ENCODE peak calls at places on chromosomes 3 and 15, in four cellular contexts. Y is lower lobe of right lung; P is CD8-positive, alpha-beta T cell; M is upper lobe of left lung. B is an unnamed sample.

GRCh38 chr3:87350367-87351199 is 74.2 kb upstream of the POU1F1 start:
- DNase-seq in Y (no peak), P (peak; percentile 8), M (no peak), B (no peak)

GRCh38 chr15:61500951-61501350 is 271.8 kb upstream of the RORA start:
- DNase-seq in Y (no peak), P (no peak), M (no peak), B (no peak)

GRCh38 chr15:55231455-55231854 is 34.7 kb upstream of the RSL24D1 start:
- DNase-seq in Y (no peak), P (no peak), M (no peak), B (no peak)

GRCh38 chr15:53962646-53963561 is 15.3 kb upstream of the UNC13C start:
- DNase-seq in Y (peak; percentile 49), P (no peak), M (no peak), B (no peak)

GRCh38 chr3:63232764-63233396 is 45.2 kb upstream of the SYNPR start:
- DNase-seq in Y (no peak), P (no peak), M (no peak), B (no peak)

GRCh38 chr3:20352547-20353164 is 166.7 kb upstream of the SGO1 start:
- DNase-seq in Y (no peak), P (no peak), M (no peak), B (no peak)

GRCh38 chr15:75202251-75203016 is 752 bp downstream of the C15orf39 start:
- DNase-seq in Y (peak; percentile 91), P (peak; percentile 82), M (peak; percentile 95), B (peak; percentile 87)

GRCh38 chr15:33678606-33679005 is 289.7 kb upstream of the CHRM5 start:
- DNase-seq in Y (no peak), P (no peak), M (no peak), B (no peak)

GRCh38 chr3:175512700-175513099 is 653.6 kb downstream of the NAALADL2 start:
- DNase-seq in Y (no peak), P (no peak), M (no peak), B (no peak)

GRCh38 chr15:38707802-38708671 is 143.4 kb upstream of the RASGRP1 start:
- DNase-seq in Y (no peak), P (no peak), M (no peak), B (no peak)

GRCh38 chr3:45464336-45464809 is 76.0 kb downstream of the LARS2 start:
- DNase-seq in Y (peak; percentile 51), P (peak; percentile 2), M (no peak), B (peak; percentile 51)

GRCh38 chr3:162719684-162720341 is 1223.2 kb downstream of the OTOL1 start:
- DNase-seq in Y (no peak), P (no peak), M (no peak), B (no peak)

GRCh38 chr3:74613060-74613459 is 1.4 kb downstream of the CNTN3 start:
- DNase-seq in Y (no peak), P (no peak), M (no peak), B (no peak)

GRCh38 chr3:71955549-71956373 is 170.8 kb upstream of the PROK2 start:
- DNase-seq in Y (peak; percentile 66), P (no peak), M (no peak), B (peak; percentile 73)

GRCh38 chr15:48244923-48245322 is 38.8 kb downstream of the SLC12A1 start:
- DNase-seq in Y (no peak), P (no peak), M (no peak), B (no peak)

GRCh38 chr3:126557415-126557745 is 1.4 kb downstream of the C3orf22 start:
- DNase-seq in Y (peak; percentile 38), P (no peak), M (no peak), B (peak; percentile 0)

GRCh38 chr3:100647673-100648072 is 38.3 kb downstream of the ADGRG7 start:
- DNase-seq in Y (no peak), P (no peak), M (no peak), B (no peak)

GRCh38 chr3:145692751-145693150 is 468.2 kb downstream of the PLOD2 start:
- DNase-seq in Y (no peak), P (no peak), M (no peak), B (no peak)

GRCh38 chr3:6125520-6125919 is 735.4 kb upstream of the GRM7 start:
- DNase-seq in Y (no peak), P (no peak), M (no peak), B (no peak)

GRCh38 chr3:58484049-58484721 is 7.7 kb upstream of the KCTD6 start:
- DNase-seq in Y (no peak), P (no peak), M (no peak), B (no peak)

GRCh38 chr3:116757310-116757709 is 47.7 kb downstream of the TUSC7 start:
- DNase-seq in Y (no peak), P (no peak), M (no peak), B (no peak)

GRCh38 chr3:71129611-71130515 is 453.7 kb downstream of the FOXP1 start:
- DNase-seq in Y (no peak), P (no peak), M (no peak), B (no peak)

GRCh38 chr3:149969110-149969944 is 1.4 kb downstream of the PFN2 start:
- DNase-seq in Y (no peak), P (no peak), M (no peak), B (no peak)

GRCh38 chr3:25266677-25267076 is 161.4 kb upstream of the RARB start:
- DNase-seq in Y (no peak), P (no peak), M (no peak), B (no peak)

GRCh38 chr15:26243382-26243781 is 380.3 kb upstream of the ATP10A start:
- DNase-seq in Y (no peak), P (no peak), M (no peak), B (no peak)

GRCh38 chr3:12986986-12987385 is 86.2 kb downstream of the IQSEC1 start:
- DNase-seq in Y (no peak), P (no peak), M (peak; percentile 70), B (no peak)

GRCh38 chr3:114827495-114827894 is 319.6 kb downstream of the ZBTB20 start:
- DNase-seq in Y (no peak), P (no peak), M (no peak), B (no peak)

GRCh38 chr15:100202309-100202943 is 139.3 kb downstream of the ADAMTS17 start:
- DNase-seq in Y (no peak), P (no peak), M (no peak), B (no peak)

GRCh38 chr15:58392141-58392540 is 39.6 kb upstream of the LIPC start:
- DNase-seq in Y (no peak), P (no peak), M (no peak), B (no peak)

GRCh38 chr15:22811640-22812039 is 25.2 kb downstream of the NIPA1 start:
- DNase-seq in Y (no peak), P (no peak), M (no peak), B (peak; percentile 64)

GRCh38 chr3:25604107-25604805 is 60.5 kb downstream of the TOP2B start:
- DNase-seq in Y (no peak), P (no peak), M (no peak), B (no peak)

GRCh38 chr15:90829942-90830440 is 38.4 kb upstream of the FURIN start:
- DNase-seq in Y (peak; percentile 53), P (no peak), M (no peak), B (peak; percentile 47)

GRCh38 chr15:91356083-91356482 is 256.0 kb downstream of the SV2B start:
- DNase-seq in Y (peak; percentile 48), P (no peak), M (no peak), B (no peak)

GRCh38 chr3:140420621-140421357 is 257.1 kb upstream of the TRIM42 start:
- DNase-seq in Y (no peak), P (no peak), M (no peak), B (no peak)

GRCh38 chr3:126390751-126391150 is 4.0 kb upstream of the CFAP100 start:
- DNase-seq in Y (no peak), P (no peak), M (no peak), B (no peak)

GRCh38 chr15:32898991-32899613 is 181.3 kb downstream of the GREM1 start:
- DNase-seq in Y (no peak), P (no peak), M (no peak), B (no peak)

GRCh38 chr3:124779751-124780191 is 49.5 kb downstream of the UMPS start:
- DNase-seq in Y (no peak), P (no peak), M (peak; percentile 40), B (no peak)

GRCh38 chr3:124780767-124781485 is 50.7 kb downstream of the UMPS start:
- DNase-seq in Y (peak; percentile 61), P (no peak), M (no peak), B (peak; percentile 65)

GRCh38 chr3:124778061-124778460 is 47.8 kb downstream of the UMPS start:
- DNase-seq in Y (no peak), P (no peak), M (no peak), B (no peak)

GRCh38 chr3:124780356-124780755 is 50.1 kb downstream of the UMPS start:
- DNase-seq in Y (no peak), P (no peak), M (no peak), B (peak; percentile 44)

GRCh38 chr3:124779116-124779515 is 48.9 kb downstream of the UMPS start:
- DNase-seq in Y (no peak), P (no peak), M (no peak), B (no peak)
- H3K4me1 ChIP-seq in Y (peaks cover 36% of the 10 kb centered on the region), P (peaks cover 5% of the 10 kb centered on the region), M (peaks cover 16% of the 10 kb centered on the region), B (peaks cover 8% of the 10 kb centered on the region)

GRCh38 chr3:194970066-194970465 is 284.4 kb downstream of the FAM43A start:
- DNase-seq in Y (no peak), P (no peak), M (no peak), B (no peak)
- H3K4me1 ChIP-seq in Y (no peaks in the 10 kb centered on the region), P (no peaks in the 10 kb centered on the region), M (peaks cover 7% of the 10 kb centered on the region), B (no peaks in the 10 kb centered on the region)

GRCh38 chr3:23966308-23966707 is 21.2 kb downstream of the NR1D2 start:
- DNase-seq in Y (no peak), P (no peak), M (no peak), B (no peak)

GRCh38 chr3:23969393-23969792 is 24.3 kb downstream of the NR1D2 start:
- DNase-seq in Y (no peak), P (no peak), M (no peak), B (no peak)

GRCh38 chr3:23968467-23969184 is 23.5 kb downstream of the NR1D2 start:
- DNase-seq in Y (no peak), P (no peak), M (no peak), B (no peak)

DNA sequence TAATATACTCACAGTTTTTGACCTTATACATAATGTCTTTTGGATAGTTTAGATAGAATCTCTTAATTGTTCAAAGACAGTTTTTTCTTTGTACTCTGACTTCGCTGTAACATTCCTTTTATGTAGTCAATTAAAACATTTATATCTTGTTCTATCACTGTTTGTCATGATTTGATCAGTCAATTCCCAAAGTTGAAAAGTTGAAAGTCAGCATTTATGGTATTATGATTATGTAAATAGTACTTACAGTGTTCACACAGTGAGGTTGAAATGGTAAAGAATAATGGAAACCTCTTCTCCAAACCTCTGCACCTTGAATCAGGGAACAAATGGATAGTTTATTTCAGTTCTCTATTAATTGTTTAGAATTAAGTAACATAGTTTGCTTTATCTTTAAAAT is 26.6 kb downstream of the NR1D2 start:
- DNase-seq in Y (no peak), P (no peak), M (no peak), B (no peak)
- H3K4me1 ChIP-seq in Y (no peaks in the 10 kb centered on the region), P (no peaks in the 10 kb centered on the region), M (no peaks in the 10 kb centered on the region), B (no peaks in the 10 kb centered on the region)

GRCh38 chr3:8255771-8256170 is 245.9 kb upstream of the LMCD1 start:
- DNase-seq in Y (no peak), P (no peak), M (no peak), B (no peak)
- H3K4me1 ChIP-seq in Y (no peaks in the 10 kb centered on the region), P (no peaks in the 10 kb centered on the region), M (no peaks in the 10 kb centered on the region), B (no peaks in the 10 kb centered on the region)

GRCh38 chr3:134372405-134373277 is 1.6 kb downstream of the AMOTL2 start:
- DNase-seq in Y (no peak), P (no peak), M (no peak), B (no peak)
- H3K4me1 ChIP-seq in Y (peaks cover 67% of the 10 kb centered on the region), P (peaks cover 6% of the 10 kb centered on the region), M (peaks cover 70% of the 10 kb centered on the region), B (peaks cover 16% of the 10 kb centered on the region)

B was measured in mucosa of descending colon.